ENCODE peak calls at places on chromosomes 2 and 18, in ten cellular contexts. One of them, this sample, is unnamed.

GRCh38 chr2:168751104-168751768 is 51.2 kb upstream of the NOSTRIN start:
- DNase-seq in A172: no peak
- DNase-seq in KG1: no peak
- DNase-seq in CD4-positive, alpha-beta memory T cell: peak; percentile 81
- DNase-seq in amygdala: no peak
- DNase-seq in NCI-H1694 treated with DMSO at 0.1 percent for 48 hours: no peak
- DNase-seq in memory B cell: no peak
- DNase-seq in Panc1: no peak
- DNase-seq in HEK293T: no peak
- DNase-seq in cardiac septum: no peak
- DNase-seq in this sample: peak; percentile 78

GRCh38 chr18:12435867-12436266 is 28.1 kb downstream of the PRELID3A start:
- DNase-seq in A172: no peak
- DNase-seq in KG1: no peak
- DNase-seq in CD4-positive, alpha-beta memory T cell: no peak
- DNase-seq in amygdala: no peak
- DNase-seq in NCI-H1694 treated with DMSO at 0.1 percent for 48 hours: no peak
- DNase-seq in memory B cell: no peak
- DNase-seq in Panc1: no peak
- DNase-seq in HEK293T: no peak
- DNase-seq in cardiac septum: no peak
- DNase-seq in this sample: no peak

GRCh38 chr2:24016376-24016761 is 6.5 kb downstream of the MFSD2B start:
- DNase-seq in A172: no peak
- DNase-seq in KG1: no peak
- DNase-seq in CD4-positive, alpha-beta memory T cell: no peak
- DNase-seq in amygdala: no peak
- DNase-seq in NCI-H1694 treated with DMSO at 0.1 percent for 48 hours: no peak
- DNase-seq in memory B cell: no peak
- DNase-seq in Panc1: no peak
- DNase-seq in HEK293T: no peak
- DNase-seq in cardiac septum: no peak
- DNase-seq in this sample: no peak

GRCh38 chr2:46858697-46859080 is 56.9 kb downstream of the MCFD2 start:
- DNase-seq in A172: peak; percentile 89
- DNase-seq in KG1: no peak
- DNase-seq in CD4-positive, alpha-beta memory T cell: no peak
- DNase-seq in amygdala: no peak
- DNase-seq in NCI-H1694 treated with DMSO at 0.1 percent for 48 hours: no peak
- DNase-seq in memory B cell: no peak
- DNase-seq in Panc1: no peak
- DNase-seq in HEK293T: no peak
- DNase-seq in cardiac septum: no peak
- DNase-seq in this sample: no peak

GRCh38 chr2:186590538-186591441 is 934 bp downstream of the ITGAV start:
- DNase-seq in A172: peak; percentile 71
- DNase-seq in KG1: peak; percentile 64
- DNase-seq in CD4-positive, alpha-beta memory T cell: peak; percentile 22
- DNase-seq in amygdala: no peak
- DNase-seq in NCI-H1694 treated with DMSO at 0.1 percent for 48 hours: peak; percentile 43
- DNase-seq in memory B cell: no peak
- DNase-seq in Panc1: no peak
- DNase-seq in HEK293T: peak; percentile 28
- DNase-seq in cardiac septum: no peak
- DNase-seq in this sample: peak; percentile 13

GRCh38 chr2:161052214-161052613 is 108.0 kb upstream of the TANK start:
- DNase-seq in A172: no peak
- DNase-seq in KG1: no peak
- DNase-seq in CD4-positive, alpha-beta memory T cell: no peak
- DNase-seq in amygdala: no peak
- DNase-seq in NCI-H1694 treated with DMSO at 0.1 percent for 48 hours: no peak
- DNase-seq in memory B cell: no peak
- DNase-seq in Panc1: no peak
- DNase-seq in HEK293T: no peak
- DNase-seq in cardiac septum: no peak
- DNase-seq in this sample: no peak

GRCh38 chr2:37599688-37600525 is 71.5 kb downstream of the CDC42EP3 start:
- DNase-seq in A172: no peak
- DNase-seq in KG1: no peak
- DNase-seq in CD4-positive, alpha-beta memory T cell: peak; percentile 90
- DNase-seq in amygdala: no peak
- DNase-seq in NCI-H1694 treated with DMSO at 0.1 percent for 48 hours: no peak
- DNase-seq in memory B cell: no peak
- DNase-seq in Panc1: no peak
- DNase-seq in HEK293T: no peak
- DNase-seq in cardiac septum: no peak
- DNase-seq in this sample: peak; percentile 85

GRCh38 chr2:136696438-136696837 is 68.9 kb upstream of the THSD7B start:
- DNase-seq in A172: no peak
- DNase-seq in KG1: no peak
- DNase-seq in CD4-positive, alpha-beta memory T cell: no peak
- DNase-seq in amygdala: no peak
- DNase-seq in NCI-H1694 treated with DMSO at 0.1 percent for 48 hours: no peak
- DNase-seq in memory B cell: no peak
- DNase-seq in Panc1: no peak
- DNase-seq in HEK293T: no peak
- DNase-seq in cardiac septum: no peak
- DNase-seq in this sample: no peak

GRCh38 chr2:36433311-36434217 is 78.0 kb downstream of the CRIM1 start:
- DNase-seq in A172: no peak
- DNase-seq in KG1: no peak
- DNase-seq in CD4-positive, alpha-beta memory T cell: no peak
- DNase-seq in amygdala: peak; percentile 75
- DNase-seq in NCI-H1694 treated with DMSO at 0.1 percent for 48 hours: no peak
- DNase-seq in memory B cell: no peak
- DNase-seq in Panc1: no peak
- DNase-seq in HEK293T: no peak
- DNase-seq in cardiac septum: no peak
- DNase-seq in this sample: no peak

GRCh38 chr2:173962036-173962435 is 3.1 kb downstream of the SP3 start:
- DNase-seq in A172: no peak
- DNase-seq in KG1: no peak
- DNase-seq in CD4-positive, alpha-beta memory T cell: no peak
- DNase-seq in amygdala: no peak
- DNase-seq in NCI-H1694 treated with DMSO at 0.1 percent for 48 hours: peak; percentile 17
- DNase-seq in memory B cell: no peak
- DNase-seq in Panc1: no peak
- DNase-seq in HEK293T: no peak
- DNase-seq in cardiac septum: no peak
- DNase-seq in this sample: no peak

GRCh38 chr2:239566995-239567580 is 166.3 kb upstream of the HDAC4 start:
- DNase-seq in A172: no peak
- DNase-seq in KG1: no peak
- DNase-seq in CD4-positive, alpha-beta memory T cell: no peak
- DNase-seq in amygdala: no peak
- DNase-seq in NCI-H1694 treated with DMSO at 0.1 percent for 48 hours: no peak
- DNase-seq in memory B cell: no peak
- DNase-seq in Panc1: no peak
- DNase-seq in HEK293T: no peak
- DNase-seq in cardiac septum: no peak
- DNase-seq in this sample: no peak

GRCh38 chr2:187942876-187943275 is 348.8 kb upstream of the GULP1 start:
- DNase-seq in A172: no peak
- DNase-seq in KG1: no peak
- DNase-seq in CD4-positive, alpha-beta memory T cell: no peak
- DNase-seq in amygdala: no peak
- DNase-seq in NCI-H1694 treated with DMSO at 0.1 percent for 48 hours: no peak
- DNase-seq in memory B cell: no peak
- DNase-seq in Panc1: no peak
- DNase-seq in HEK293T: no peak
- DNase-seq in cardiac septum: no peak
- DNase-seq in this sample: no peak

GRCh38 chr18:62999392-62999791 is 284.1 kb downstream of the PHLPP1 start:
- DNase-seq in A172: peak; percentile 59
- DNase-seq in KG1: no peak
- DNase-seq in CD4-positive, alpha-beta memory T cell: no peak
- DNase-seq in amygdala: peak; percentile 29
- DNase-seq in NCI-H1694 treated with DMSO at 0.1 percent for 48 hours: no peak
- DNase-seq in memory B cell: no peak
- DNase-seq in Panc1: no peak
- DNase-seq in HEK293T: no peak
- DNase-seq in cardiac septum: peak; percentile 84
- DNase-seq in this sample: no peak

GRCh38 chr2:32926708-32927084 is 20.1 kb upstream of the LTBP1 start:
- DNase-seq in A172: no peak
- DNase-seq in KG1: no peak
- DNase-seq in CD4-positive, alpha-beta memory T cell: no peak
- DNase-seq in amygdala: no peak
- DNase-seq in NCI-H1694 treated with DMSO at 0.1 percent for 48 hours: no peak
- DNase-seq in memory B cell: no peak
- DNase-seq in Panc1: no peak
- DNase-seq in HEK293T: no peak
- DNase-seq in cardiac septum: no peak
- DNase-seq in this sample: no peak

GRCh38 chr2:74551530-74551929 is 2.2 kb downstream of the LOXL3 start:
- DNase-seq in A172: no peak
- DNase-seq in KG1: no peak
- DNase-seq in CD4-positive, alpha-beta memory T cell: no peak
- DNase-seq in amygdala: no peak
- DNase-seq in NCI-H1694 treated with DMSO at 0.1 percent for 48 hours: no peak
- DNase-seq in memory B cell: no peak
- DNase-seq in Panc1: no peak
- DNase-seq in HEK293T: no peak
- DNase-seq in cardiac septum: peak; percentile 15
- DNase-seq in this sample: no peak

GRCh38 chr18:68699043-68699442 is 15.9 kb downstream of the TMX3 start:
- DNase-seq in A172: no peak
- DNase-seq in KG1: no peak
- DNase-seq in CD4-positive, alpha-beta memory T cell: no peak
- DNase-seq in amygdala: no peak
- DNase-seq in NCI-H1694 treated with DMSO at 0.1 percent for 48 hours: no peak
- DNase-seq in memory B cell: no peak
- DNase-seq in Panc1: no peak
- DNase-seq in HEK293T: no peak
- DNase-seq in cardiac septum: no peak
- DNase-seq in this sample: no peak

GRCh38 chr2:120287183-120288015 is 34.7 kb downstream of the RALB start:
- DNase-seq in A172: peak; percentile 81
- DNase-seq in KG1: no peak
- DNase-seq in CD4-positive, alpha-beta memory T cell: no peak
- DNase-seq in amygdala: no peak
- DNase-seq in NCI-H1694 treated with DMSO at 0.1 percent for 48 hours: no peak
- DNase-seq in memory B cell: no peak
- DNase-seq in Panc1: no peak
- DNase-seq in HEK293T: no peak
- DNase-seq in cardiac septum: no peak
- DNase-seq in this sample: no peak

GRCh38 chr2:25688236-25688635 is 14.9 kb upstream of the DTNB start:
- DNase-seq in A172: no peak
- DNase-seq in KG1: no peak
- DNase-seq in CD4-positive, alpha-beta memory T cell: no peak
- DNase-seq in amygdala: no peak
- DNase-seq in NCI-H1694 treated with DMSO at 0.1 percent for 48 hours: no peak
- DNase-seq in memory B cell: no peak
- DNase-seq in Panc1: no peak
- DNase-seq in HEK293T: no peak
- DNase-seq in cardiac septum: no peak
- DNase-seq in this sample: no peak

GRCh38 chr2:11248-11941 is 34.9 kb downstream of the FAM110C start:
- DNase-seq in A172: peak; percentile 21
- DNase-seq in KG1: no peak
- DNase-seq in CD4-positive, alpha-beta memory T cell: peak; percentile 69
- DNase-seq in amygdala: no peak
- DNase-seq in NCI-H1694 treated with DMSO at 0.1 percent for 48 hours: peak; percentile 59
- DNase-seq in memory B cell: peak; percentile 36
- DNase-seq in Panc1: no peak
- DNase-seq in HEK293T: peak; percentile 19
- DNase-seq in cardiac septum: no peak
- DNase-seq in this sample: peak; percentile 46

GRCh38 chr2:224085246-224085645 is 46.2 kb upstream of the SERPINE2 start:
- DNase-seq in A172: peak; percentile 83
- DNase-seq in KG1: no peak
- DNase-seq in CD4-positive, alpha-beta memory T cell: no peak
- DNase-seq in amygdala: no peak
- DNase-seq in NCI-H1694 treated with DMSO at 0.1 percent for 48 hours: no peak
- DNase-seq in memory B cell: no peak
- DNase-seq in Panc1: no peak
- DNase-seq in HEK293T: no peak
- DNase-seq in cardiac septum: no peak
- DNase-seq in this sample: no peak

GRCh38 chr2:10079931-10080535 is at the start of gene CYS1:
- DNase-seq in A172: no peak
- DNase-seq in KG1: no peak
- DNase-seq in CD4-positive, alpha-beta memory T cell: no peak
- DNase-seq in amygdala: no peak
- DNase-seq in NCI-H1694 treated with DMSO at 0.1 percent for 48 hours: no peak
- DNase-seq in memory B cell: peak; percentile 39
- DNase-seq in Panc1: no peak
- DNase-seq in HEK293T: peak; percentile 74
- DNase-seq in cardiac septum: no peak
- DNase-seq in this sample: no peak

GRCh38 chr2:65294701-65295100 is 67.1 kb downstream of the ACTR2 start:
- DNase-seq in A172: no peak
- DNase-seq in KG1: no peak
- DNase-seq in CD4-positive, alpha-beta memory T cell: no peak
- DNase-seq in amygdala: no peak
- DNase-seq in NCI-H1694 treated with DMSO at 0.1 percent for 48 hours: no peak
- DNase-seq in memory B cell: no peak
- DNase-seq in Panc1: no peak
- DNase-seq in HEK293T: no peak
- DNase-seq in cardiac septum: no peak
- DNase-seq in this sample: no peak

GRCh38 chr2:17538022-17538843 is 2.3 kb upstream of the VSNL1 start:
- DNase-seq in A172: no peak
- DNase-seq in KG1: no peak
- DNase-seq in CD4-positive, alpha-beta memory T cell: no peak
- DNase-seq in amygdala: no peak
- DNase-seq in NCI-H1694 treated with DMSO at 0.1 percent for 48 hours: peak; percentile 58
- DNase-seq in memory B cell: no peak
- DNase-seq in Panc1: no peak
- DNase-seq in HEK293T: peak; percentile 9
- DNase-seq in cardiac septum: no peak
- DNase-seq in this sample: no peak

GRCh38 chr2:72722492-72723090 is 103.2 kb downstream of the EXOC6B start:
- DNase-seq in A172: peak; percentile 52
- DNase-seq in KG1: no peak
- DNase-seq in CD4-positive, alpha-beta memory T cell: no peak
- DNase-seq in amygdala: no peak
- DNase-seq in NCI-H1694 treated with DMSO at 0.1 percent for 48 hours: peak; percentile 51
- DNase-seq in memory B cell: no peak
- DNase-seq in Panc1: no peak
- DNase-seq in HEK293T: no peak
- DNase-seq in cardiac septum: no peak
- DNase-seq in this sample: no peak

GRCh38 chr18:27797484-27797883 is 379.4 kb downstream of the CDH2 start:
- DNase-seq in A172: no peak
- DNase-seq in KG1: no peak
- DNase-seq in CD4-positive, alpha-beta memory T cell: no peak
- DNase-seq in amygdala: no peak
- DNase-seq in NCI-H1694 treated with DMSO at 0.1 percent for 48 hours: no peak
- DNase-seq in memory B cell: no peak
- DNase-seq in Panc1: no peak
- DNase-seq in HEK293T: no peak
- DNase-seq in cardiac septum: no peak
- DNase-seq in this sample: no peak

GRCh38 chr18:48975221-48975816 is 24.6 kb upstream of the SMAD7 start:
- DNase-seq in A172: no peak
- DNase-seq in KG1: no peak
- DNase-seq in CD4-positive, alpha-beta memory T cell: no peak
- DNase-seq in amygdala: no peak
- DNase-seq in NCI-H1694 treated with DMSO at 0.1 percent for 48 hours: no peak
- DNase-seq in memory B cell: peak; percentile 32
- DNase-seq in Panc1: no peak
- DNase-seq in HEK293T: no peak
- DNase-seq in cardiac septum: no peak
- DNase-seq in this sample: no peak

GRCh38 chr18:10041180-10041579 is 127.4 kb downstream of the VAPA start:
- DNase-seq in A172: no peak
- DNase-seq in KG1: no peak
- DNase-seq in CD4-positive, alpha-beta memory T cell: no peak
- DNase-seq in amygdala: no peak
- DNase-seq in NCI-H1694 treated with DMSO at 0.1 percent for 48 hours: no peak
- DNase-seq in memory B cell: no peak
- DNase-seq in Panc1: no peak
- DNase-seq in HEK293T: no peak
- DNase-seq in cardiac septum: no peak
- DNase-seq in this sample: no peak

GRCh38 chr2:88170472-88170892 is 336 bp downstream of the THNSL2 start:
- DNase-seq in A172: no peak
- DNase-seq in KG1: no peak
- DNase-seq in CD4-positive, alpha-beta memory T cell: no peak
- DNase-seq in amygdala: no peak
- DNase-seq in NCI-H1694 treated with DMSO at 0.1 percent for 48 hours: no peak
- DNase-seq in memory B cell: no peak
- DNase-seq in Panc1: no peak
- DNase-seq in HEK293T: no peak
- DNase-seq in cardiac septum: no peak
- DNase-seq in this sample: no peak